ENCODE peak calls at places on chromosomes 1 and 21, in four cellular contexts. R is fibroblast of lung, Y is hepatocyte, N is K562. P is an unnamed sample. For H3K4me1, the result is how much of the 10 kb centered on the place peaks cover.

GRCh38 chr1:36350659-36351171 is 27.3 kb upstream of the EVA1B start:
- DNase-seq in Y (no peak), N (no peak), R (peak), P (peak)

GRCh38 chr1:221439008-221439733 is 302.7 kb downstream of the DUSP10 start:
- DNase-seq in N (no peak), R (peak), Y (peak), P (peak)

GRCh38 chr21:36478207-36478701 is 1.7 kb downstream of the CLDN14 start:
- DNase-seq in Y (peak), R (peak), N (no peak), P (peak)

GRCh38 chr1:177926201-177926600 is 43.7 kb downstream of the SEC16B start:
- DNase-seq in N (no peak), Y (no peak), R (peak), P (no peak)

GRCh38 chr1:20032425-20032824 is 37.6 kb upstream of the PLA2G5 start:
- DNase-seq in N (no peak), Y (no peak), R (no peak), P (no peak)

GRCh38 chr1:5780324-5780716 is 211.9 kb downstream of the NPHP4 start:
- DNase-seq in R (no peak), Y (no peak), N (no peak), P (no peak)

GRCh38 chr21:38625000-38625399 is 126.7 kb upstream of the ERG start:
- DNase-seq in Y (no peak), R (no peak), N (no peak), P (no peak)

GRCh38 chr1:108826081-108826635 is 30.7 kb downstream of the AKNAD1 start:
- DNase-seq in Y (no peak), R (no peak), N (no peak), P (no peak)

GRCh38 chr1:195721210-195721971 is 886.8 kb downstream of the KCNT2 start:
- DNase-seq in R (no peak), N (no peak), Y (no peak), P (no peak)

GRCh38 chr1:184911830-184912229 is 62.5 kb downstream of the NIBAN1 start:
- DNase-seq in R (no peak), Y (no peak), N (no peak), P (no peak)

GRCh38 chr1:8211251-8211619 is 106.7 kb upstream of the SLC45A1 start:
- DNase-seq in R (no peak), Y (no peak), N (no peak), P (no peak)

GRCh38 chr1:76682152-76682551 is 185.1 kb upstream of the ST6GALNAC5 start:
- DNase-seq in N (no peak), Y (no peak), R (no peak), P (no peak)

GRCh38 chr1:3241236-3241550 is 172.2 kb downstream of the PRDM16 start:
- DNase-seq in N (no peak), R (no peak), Y (no peak), P (no peak)

GRCh38 chr1:3238705-3239278 is 169.8 kb downstream of the PRDM16 start:
- DNase-seq in R (no peak), N (no peak), Y (no peak), P (no peak)

GRCh38 chr1:3242408-3243270 is 173.6 kb downstream of the PRDM16 start:
- DNase-seq in Y (no peak), R (no peak), N (no peak), P (no peak)

GRCh38 chr1:3241673-3242407 is 172.8 kb downstream of the PRDM16 start:
- DNase-seq in Y (no peak), R (no peak), N (no peak), P (no peak)

DNA sequence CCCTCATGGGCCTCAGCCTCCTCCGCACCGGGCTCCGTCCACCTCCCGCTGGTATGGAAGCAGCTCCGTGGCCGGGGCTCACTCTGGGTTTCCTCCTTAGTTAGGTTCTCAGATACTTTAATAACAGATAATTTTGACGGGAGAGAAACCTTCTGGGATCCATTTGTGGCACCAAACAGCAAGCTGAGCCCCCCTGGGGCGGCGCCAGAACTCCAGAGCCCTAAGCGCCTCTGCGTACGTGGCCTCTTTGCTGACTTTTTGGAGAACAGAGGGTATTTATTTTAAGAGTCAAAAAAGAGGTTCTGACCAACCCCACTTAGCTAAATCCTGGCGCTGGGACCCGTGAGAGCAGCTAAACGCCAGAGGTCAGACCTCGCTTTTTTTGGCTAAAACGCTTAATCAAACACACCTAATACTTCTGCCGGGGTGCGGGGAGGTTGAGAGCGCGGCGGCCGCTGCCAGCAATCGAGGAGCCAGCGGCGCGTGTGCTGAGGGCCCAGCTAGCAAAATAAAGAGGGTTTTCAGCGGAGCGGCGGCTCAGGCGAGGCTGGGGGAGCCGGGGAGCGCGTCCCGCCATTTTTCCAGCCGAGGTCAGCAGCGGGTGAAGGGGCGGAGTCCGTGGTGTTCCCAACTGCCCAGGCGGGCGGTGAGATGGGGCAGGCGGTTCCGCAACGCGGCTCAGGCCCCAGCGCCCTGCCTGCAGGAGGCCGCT is 171.7 kb downstream of the PRDM16 start:
- DNase-seq in Y (no peak), R (no peak), N (peak), P (no peak)
- H3K4me1 ChIP-seq in Y (under half), R (under half), N (under half), P (under half)

GRCh38 chr1:155974208-155975165 is 3.9 kb downstream of the ARHGEF2 start:
- DNase-seq in Y (no peak), N (no peak), R (no peak), P (no peak)

GRCh38 chr1:155975375-155976061 is 2.8 kb downstream of the ARHGEF2 start:
- DNase-seq in Y (no peak), N (no peak), R (no peak), P (no peak)

GRCh38 chr1:155977607-155978324 is 581 bp downstream of the ARHGEF2 start:
- DNase-seq in R (no peak), N (peak), Y (peak), P (peak)

GRCh38 chr1:155976913-155977606 is 1.3 kb downstream of the ARHGEF2 start:
- DNase-seq in N (no peak), R (no peak), Y (no peak), P (no peak)

GRCh38 chr1:155976062-155976912 is 2.1 kb downstream of the ARHGEF2 start:
- DNase-seq in N (peak), R (peak), Y (peak), P (peak)
- TF ChIP-seq EZH2 in N (no peak), R (no peak), Y (no peak), P (no peak)

GRCh38 chr1:155966750-155967149 is 11.6 kb downstream of the ARHGEF2 start:
- DNase-seq in Y (no peak), N (no peak), R (no peak), P (no peak)

GRCh38 chr1:155970531-155971167 is 7.7 kb downstream of the ARHGEF2 start:
- DNase-seq in Y (no peak), N (peak), R (peak), P (no peak)

GRCh38 chr1:155967410-155968400 is 10.6 kb downstream of the ARHGEF2 start:
- DNase-seq in Y (no peak), N (no peak), R (no peak), P (no peak)

GRCh38 chr1:155968670-155969069 is 9.7 kb downstream of the ARHGEF2 start:
- DNase-seq in N (no peak), R (peak), Y (no peak), P (no peak)

GRCh38 chr1:155969377-155969791 is 9.0 kb downstream of the ARHGEF2 start:
- DNase-seq in N (no peak), R (no peak), Y (no peak), P (no peak)
- H3K4me1 ChIP-seq in N (under half), R (under half), Y (under half), P (under half)

GRCh38 chr1:206506803-206507394 is 432 bp upstream of the RASSF5 start:
- DNase-seq in Y (no peak), N (no peak), R (no peak), P (no peak)
- TF ChIP-seq EZH2 in Y (peak), N (no peak), R (peak), P (no peak)

GRCh38 chr1:67685067-67685557 is at the start of gene GADD45A:
- DNase-seq in Y (peak), R (peak), N (peak), P (peak)
- H3K4me1 ChIP-seq in Y (under half), R (under half), N (under half), P (under half)